ENCODE peak calls at places on chromosomes 11 and 22, in seven cellular contexts. B is stimulated activated CD4-positive, alpha-beta T cell treated with anti-CD3 and anti-CD28 coated beads, Interleukin-1b, Interleukin-23, amount 100 ng/mL, for 48 hours; S is anterior cingulate cortex; U is brain microvascular endothelial cell; H is neuronal stem cell; K is NCI-H1092 treated with DMSO at 0.1 percent for 48 hours; R is NCI-H1105. A is an unnamed sample.

GRCh38 chr22:21982338-21982965 is at the start of gene TOP3B:
- DNase-seq in B (peak), H (peak), U (peak), S (peak), R (peak), K (peak), A (peak)

GRCh38 chr11:73518195-73518594 is 79.7 kb downstream of the FAM168A start:
- DNase-seq in B (no peak), S (no peak), U (no peak), H (no peak), R (no peak), K (no peak), A (no peak)

GRCh38 chr11:119832536-119832935 is 103.5 kb upstream of the NECTIN1 start:
- DNase-seq in B (no peak), U (peak), H (no peak), K (peak), S (no peak), R (no peak), A (no peak)

GRCh38 chr11:123760894-123761293 is 6.6 kb upstream of the OR6X1 start:
- DNase-seq in K (no peak), S (no peak), R (no peak), H (no peak), U (no peak), B (no peak), A (no peak)

GRCh38 chr22:38298312-38299000 is 18.8 kb downstream of the CSNK1E start:
- DNase-seq in B (peak), R (no peak), S (no peak), U (peak), H (no peak), K (no peak), A (no peak)

GRCh38 chr11:17612221-17613188 is 65.4 kb downstream of the OTOG start:
- DNase-seq in B (no peak), H (no peak), K (no peak), U (no peak), R (no peak), S (no peak), A (no peak)

GRCh38 chr11:2482745-2483144 is 37.9 kb downstream of the KCNQ1 start:
- DNase-seq in B (no peak), K (peak), H (no peak), U (no peak), R (no peak), S (no peak), A (no peak)

GRCh38 chr11:101721270-101721669 is 137.5 kb upstream of the TRPC6 start:
- DNase-seq in H (no peak), B (no peak), U (peak), R (no peak), S (no peak), K (no peak), A (no peak)

GRCh38 chr22:24730864-24731263 is 43.7 kb downstream of the PIWIL3 start:
- DNase-seq in R (no peak), K (no peak), U (no peak), B (no peak), H (no peak), S (no peak), A (no peak)

GRCh38 chr11:9330387-9331384 is 16.3 kb upstream of the TMEM41B start:
- DNase-seq in K (no peak), R (no peak), S (no peak), U (no peak), H (no peak), B (no peak), A (no peak)

GRCh38 chr22:45565171-45565570 is 62.5 kb downstream of the FBLN1 start:
- DNase-seq in R (no peak), K (no peak), H (no peak), B (no peak), U (no peak), S (no peak), A (no peak)

GRCh38 chr11:88454881-88455280 is 117.3 kb upstream of the CTSC start:
- DNase-seq in S (no peak), B (no peak), K (no peak), R (no peak), H (no peak), U (no peak), A (no peak)

GRCh38 chr11:109512249-109512648 is 90.3 kb downstream of the C11orf87 start:
- DNase-seq in K (no peak), U (no peak), B (no peak), R (no peak), H (no peak), S (no peak), A (no peak)

GRCh38 chr22:41178425-41178975 is 26.6 kb upstream of the L3MBTL2 start:
- DNase-seq in U (no peak), B (no peak), K (no peak), H (no peak), S (peak), R (no peak), A (peak)

GRCh38 chr22:24155597-24156145 is 25.6 kb upstream of the SUSD2 start:
- DNase-seq in U (peak), B (peak), H (peak), S (peak), R (peak), K (peak), A (peak)

A was measured in hypothalamus.